ENCODE peak calls at places on chromosomes 7 and 10, in six cellular contexts. Z is mucosa of descending colon; I is astrocyte of the cerebellum; E is stimulated activated CD8-positive, alpha-beta memory T cell treated with anti-CD3 and anti-CD28 coated beads, Interleukin-15, amount 100 ng/mL, for 24 hours; A is HEK293T; Y is stimulated activated CD4-positive, alpha-beta T cell treated with anti-CD3 and anti-CD28 coated beads, Interleukin-2, amount 100 ng/mL, for 48 hours. N is an unnamed sample.

GRCh38 chr10:86964847-86965190 is 3.5 kb upstream of the ADIRF start:
- DNase-seq in I (no peak), A (no peak), E (no peak), Z (no peak), Y (no peak), N (no peak)

GRCh38 chr7:151175047-151175792 is 7.7 kb upstream of the GBX1 start:
- DNase-seq in A (no peak), Z (no peak), I (no peak), Y (no peak), E (no peak), N (no peak)

GRCh38 chr10:83816942-83817341 is 322.4 kb upstream of the GHITM start:
- DNase-seq in I (no peak), E (no peak), Z (no peak), A (no peak), Y (no peak), N (no peak)

GRCh38 chr10:79072041-79072441 is 3.3 kb downstream of the ZMIZ1 start:
- DNase-seq in A (no peak), Z (no peak), I (no peak), Y (no peak), E (no peak), N (no peak)

GRCh38 chr10:64762861-64763260 is 1241.7 kb downstream of the REEP3 start:
- DNase-seq in Y (no peak), I (no peak), Z (no peak), E (no peak), A (no peak), N (no peak)

GRCh38 chr10:77478248-77478963 is 159.2 kb downstream of the KCNMA1 start:
- DNase-seq in I (peak; percentile 78), Z (no peak), A (no peak), Y (no peak), E (no peak), N (no peak)

GRCh38 chr7:151876112-151876898 is 610 bp downstream of the PRKAG2 start:
- DNase-seq in Z (peak; percentile 88), Y (peak; percentile 56), E (peak; percentile 36), I (no peak), A (peak; percentile 90), N (peak; percentile 84)

GRCh38 chr10:91709394-91709798 is 76.5 kb upstream of the PPP1R3C start:
- DNase-seq in E (no peak), Y (no peak), I (peak; percentile 22), Z (no peak), A (no peak), N (peak; percentile 49)

GRCh38 chr7:153087498-153087897 is 327.9 kb downstream of the ACTR3B start:
- DNase-seq in Y (no peak), I (no peak), A (no peak), E (no peak), Z (no peak), N (peak; percentile 15)

GRCh38 chr10:21173964-21174669 is 277.0 kb upstream of the NEBL start:
- DNase-seq in I (no peak), A (peak; percentile 55), Z (peak; percentile 66), Y (peak; percentile 31), E (no peak), N (peak; percentile 76)

GRCh38 chr7:867406-868188 is 8.8 kb upstream of the GET4 start:
- DNase-seq in E (no peak), Y (no peak), A (no peak), Z (peak; percentile 85), I (peak; percentile 26), N (no peak)

GRCh38 chr10:104330168-104331117 is 7.8 kb downstream of the ITPRIP start:
- DNase-seq in A (no peak), Y (no peak), Z (peak; percentile 50), E (no peak), I (no peak), N (no peak)

GRCh38 chr7:8155836-8156235 is 106.1 kb downstream of the ICA1 start:
- DNase-seq in Z (no peak), Y (no peak), E (no peak), A (no peak), I (no peak), N (no peak)

GRCh38 chr10:25725917-25726716 is 207.9 kb upstream of the MYO3A start:
- DNase-seq in A (peak; percentile 59), E (no peak), I (peak; percentile 39), Y (peak; percentile 27), Z (peak; percentile 64), N (peak; percentile 89)

GRCh38 chr10:99760321-99760720 is 22.1 kb upstream of the ABCC2 start:
- DNase-seq in E (no peak), Y (no peak), A (no peak), I (no peak), Z (no peak), N (no peak)

GRCh38 chr10:34528320-34528719 is 286.8 kb downstream of the PARD3 start:
- DNase-seq in A (no peak), Y (no peak), E (no peak), Z (no peak), I (peak; percentile 98), N (peak; percentile 67)

GRCh38 chr7:77674878-77675277 is 21.4 kb upstream of the RSBN1L start:
- DNase-seq in Z (peak; percentile 79), E (no peak), I (no peak), Y (no peak), A (no peak), N (no peak)

GRCh38 chr10:49632406-49633317 is 18.8 kb downstream of the CHAT start:
- DNase-seq in I (no peak), A (no peak), Z (no peak), Y (no peak), E (no peak), N (no peak)

GRCh38 chr7:140512317-140513000 is 33.2 kb upstream of the MKRN1 start:
- DNase-seq in I (no peak), Y (no peak), Z (peak; percentile 98), E (no peak), A (peak; percentile 61), N (no peak)